ENCODE peak calls at places on chromosome 7, in four cellular contexts. F is astrocyte, L is PC-3, I is HepG2. N is an unnamed sample.

GRCh38 chr7:27925573-27926201 is 185.7 kb downstream of the TAX1BP1 start:
- DNase-seq in F (no peak), L (no peak), I (no peak), N (no peak)

GRCh38 chr7:5203138-5203537 is 13.1 kb downstream of the WIPI2 start:
- DNase-seq in I (no peak), F (no peak), L (no peak), N (no peak)

GRCh38 chr7:19707240-19707639 is 1.6 kb downstream of the POLR1F start:
- DNase-seq in L (no peak), F (no peak), I (peak), N (no peak)

GRCh38 chr7:51075681-51076580 is 240.7 kb downstream of the COBL start:
- DNase-seq in I (no peak), F (no peak), L (no peak), N (no peak)

GRCh38 chr7:129136887-129137647 is 7.4 kb upstream of the TSPAN33 start:
- DNase-seq in F (no peak), L (no peak), I (no peak), N (no peak)

GRCh38 chr7:121544726-121545125 is 148.6 kb upstream of the FAM3C start:
- DNase-seq in I (peak), L (peak), F (peak), N (no peak)

GRCh38 chr7:99142727-99143521 is 984 bp downstream of the SMURF1 start:
- DNase-seq in F (peak), I (peak), L (peak), N (no peak)

GRCh38 chr7:126700807-126701604 is 551.7 kb downstream of the GRM8 start:
- DNase-seq in I (peak), L (peak), F (peak), N (no peak)

GRCh38 chr7:112411186-112411795 is 39.0 kb upstream of the IFRD1 start:
- DNase-seq in F (peak), I (peak), L (peak), N (no peak)

DNA sequence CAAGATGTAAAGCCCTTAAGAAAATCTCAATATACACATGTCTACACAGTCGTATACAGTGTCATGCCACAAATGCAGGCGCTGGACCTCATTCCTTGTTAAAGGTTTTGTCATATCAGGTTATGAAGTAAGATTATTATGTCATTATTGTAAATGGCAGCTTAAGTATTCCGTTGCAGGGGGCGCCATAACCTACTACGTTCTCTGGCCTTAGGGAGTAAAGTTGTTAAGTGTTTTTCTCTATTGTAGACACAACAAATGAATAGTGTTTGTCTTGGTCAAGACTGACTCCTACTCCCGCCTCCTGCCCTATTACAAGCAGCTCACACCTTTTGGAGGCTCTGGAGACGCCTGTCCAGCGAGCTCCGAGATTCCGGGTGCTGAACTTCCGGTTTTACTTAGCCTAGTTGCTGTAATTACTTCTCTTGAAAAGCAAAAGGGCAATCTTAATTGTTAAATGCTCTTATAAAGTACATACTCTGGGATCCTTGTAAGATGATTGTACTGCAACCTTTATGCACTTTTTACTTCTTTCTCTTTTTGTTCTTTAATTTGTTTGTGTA is 984 bp downstream of the GATAD1 start:
- DNase-seq in F (peak), L (peak), I (peak), N (no peak)
- TF ChIP-seq CTCF in F (peak), L (peak), I (peak), N (peak)

DNA sequence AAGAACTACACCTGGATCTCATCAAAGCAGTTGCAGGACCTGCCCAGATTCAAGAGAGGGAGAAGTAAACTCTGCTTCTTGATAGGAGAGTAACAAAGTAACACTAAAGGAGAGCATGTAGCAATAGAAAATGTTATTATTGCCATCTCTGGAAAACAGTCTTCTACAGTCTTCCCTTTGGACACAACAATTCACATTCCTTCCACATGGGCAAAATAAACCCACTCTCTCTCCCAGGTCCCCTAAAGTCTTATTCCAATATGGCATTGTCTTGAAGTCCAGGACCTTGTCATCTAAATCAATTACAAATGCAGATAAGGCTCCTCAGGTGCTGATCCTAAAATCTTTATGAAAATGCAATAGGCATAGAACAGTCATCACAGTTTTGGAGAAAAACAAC is 10.3 kb upstream of the WNT2 start:
- DNase-seq in I (no peak), F (no peak), L (no peak), N (no peak)
- TF ChIP-seq CTCF in I (no peak), F (no peak), L (no peak), N (no peak)

GRCh38 chr7:26381476-26382175 is 90.0 kb downstream of the SNX10 start:
- DNase-seq in F (no peak), L (no peak), I (no peak), N (no peak)
- TF ChIP-seq CTCF in F (no peak), L (no peak), I (no peak), N (no peak)

GRCh38 chr7:13989138-13989943 is at the start of gene ETV1:
- DNase-seq in L (peak), F (peak), I (peak), N (no peak)
- TF ChIP-seq CTCF in L (peak), F (peak), I (peak), N (no peak)